ENCODE peak calls at places on chromosomes 7 and 10, in five cellular contexts. K, P, D, X and B are unnamed samples.

GRCh38 chr7:137731436-137731835 is 115.3 kb downstream of the DGKI start:
- DNase-seq in P (no peak), X (no peak), D (no peak), K (no peak), B (no peak)

GRCh38 chr7:134920026-134920758 is 66.1 kb upstream of the AGBL3 start:
- DNase-seq in P (peak), K (no peak), X (no peak), D (no peak), B (peak)

GRCh38 chr10:17781856-17782255 is 27.3 kb upstream of the MRC1 start:
- DNase-seq in K (no peak), P (no peak), D (no peak), X (no peak), B (no peak)

GRCh38 chr10:34228066-34228465 is 587.0 kb downstream of the PARD3 start:
- DNase-seq in K (no peak), X (no peak), P (no peak), D (peak), B (no peak)

GRCh38 chr7:93717217-93717900 is 142.8 kb upstream of the CALCR start:
- DNase-seq in K (no peak), P (no peak), D (no peak), X (no peak), B (peak)

GRCh38 chr10:132666733-132667612 is 119.0 kb downstream of the NKX6-2 start:
- DNase-seq in K (no peak), X (no peak), D (no peak), P (no peak), B (peak)

GRCh38 chr10:103852856-103853255 is 2.5 kb downstream of the SH3PXD2A start:
- DNase-seq in P (no peak), K (no peak), X (no peak), D (no peak), B (peak)

GRCh38 chr7:111390000-111390399 is 172.3 kb downstream of the IMMP2L start:
- DNase-seq in D (peak), P (no peak), X (no peak), K (no peak), B (no peak)

GRCh38 chr7:51847461-51848134 is 531.0 kb upstream of the COBL start:
- DNase-seq in P (no peak), X (no peak), K (no peak), D (no peak), B (no peak)

GRCh38 chr10:26682926-26683325 is 14.6 kb upstream of the PDSS1 start:
- DNase-seq in X (no peak), D (no peak), K (no peak), P (no peak), B (no peak)

GRCh38 chr10:34966440-34966839 is 123.7 kb downstream of the CUL2 start:
- DNase-seq in K (no peak), D (no peak), P (no peak), X (no peak), B (peak)

GRCh38 chr10:93080350-93081046 is 6.8 kb downstream of the CYP26A1 start:
- DNase-seq in X (peak), K (peak), D (no peak), P (no peak), B (peak)

GRCh38 chr10:16440396-16441105 is 3.7 kb downstream of the PTER start:
- DNase-seq in D (peak), P (no peak), K (no peak), X (no peak), B (peak)

GRCh38 chr10:100847440-100847839 is 65.3 kb upstream of the SLF2 start:
- DNase-seq in P (no peak), X (no peak), K (no peak), D (no peak), B (peak)

GRCh38 chr7:47232751-47233412 is 349.0 kb downstream of the TNS3 start:
- DNase-seq in K (no peak), P (no peak), X (no peak), D (no peak), B (peak)

GRCh38 chr7:96093435-96093834 is 228.5 kb downstream of the SLC25A13 start:
- DNase-seq in D (no peak), K (no peak), P (peak), X (no peak), B (peak)

GRCh38 chr7:98110249-98111022 is 3.8 kb downstream of the LMTK2 start:
- DNase-seq in P (no peak), D (peak), K (no peak), X (no peak), B (peak)

GRCh38 chr7:120966961-120967360 is 16.4 kb downstream of the ING3 start:
- DNase-seq in K (no peak), D (peak), X (no peak), P (no peak), B (no peak)

GRCh38 chr7:123643495-123644428 is 11.9 kb upstream of the LMOD2 start:
- DNase-seq in X (no peak), P (no peak), D (peak), K (no peak), B (peak)

GRCh38 chr7:12851142-12851541 is 163.7 kb downstream of the ARL4A start:
- DNase-seq in K (no peak), X (no peak), P (no peak), D (no peak), B (no peak)

GRCh38 chr7:30450983-30451497 is 27.5 kb downstream of the NOD1 start:
- DNase-seq in X (no peak), P (no peak), K (no peak), D (no peak), B (no peak)

GRCh38 chr7:105940111-105940510 is 23.0 kb upstream of the CDHR3 start:
- DNase-seq in K (no peak), D (peak), X (no peak), P (no peak), B (no peak)

GRCh38 chr10:13978844-13979227 is 351.9 kb downstream of the FRMD4A start:
- DNase-seq in K (no peak), P (no peak), D (no peak), X (no peak), B (no peak)

GRCh38 chr7:56175784-56176183 is 59.6 kb upstream of the NUPR2 start:
- DNase-seq in K (no peak), P (no peak), D (no peak), X (no peak), B (no peak)

GRCh38 chr7:55895021-55895420 is 7.8 kb downstream of the ZNF713 start:
- DNase-seq in K (no peak), P (no peak), X (no peak), D (no peak), B (no peak)

GRCh38 chr7:81956520-81956919 is 186.7 kb upstream of the HGF start:
- DNase-seq in P (no peak), D (peak), K (peak), X (no peak), B (peak)

GRCh38 chr7:130273081-130273699 is 6.5 kb downstream of the CPA2 start:
- DNase-seq in P (no peak), D (peak), K (peak), X (no peak), B (peak)

GRCh38 chr10:93073539-93074136 is at the start of gene CYP26A1:
- DNase-seq in P (no peak), X (peak), D (peak), K (peak), B (no peak)

GRCh38 chr10:111875760-111876159 is 307.8 kb downstream of the GPAM start:
- DNase-seq in D (no peak), X (no peak), K (no peak), P (no peak), B (no peak)

GRCh38 chr7:41297167-41297566 is 405.7 kb downstream of the INHBA start:
- DNase-seq in K (no peak), P (no peak), D (no peak), X (no peak), B (no peak)

GRCh38 chr7:30846378-30846777 is 65.3 kb upstream of the AQP1 start:
- DNase-seq in D (no peak), P (no peak), K (peak), X (no peak), B (no peak)

GRCh38 chr10:131810805-131811137 is 90.0 kb upstream of the PPP2R2D start:
- DNase-seq in P (no peak), D (no peak), X (no peak), K (no peak), B (no peak)

GRCh38 chr7:29464693-29465092 is 98.9 kb upstream of the PRR15 start:
- DNase-seq in K (no peak), D (no peak), P (no peak), X (no peak), B (no peak)

GRCh38 chr10:68202965-68203358 is 29.0 kb downstream of the ATOH7 start:
- DNase-seq in X (no peak), D (no peak), P (peak), K (no peak), B (peak)

GRCh38 chr7:28986723-28987122 is 28.6 kb upstream of the TRIL start:
- DNase-seq in P (no peak), X (no peak), K (no peak), D (no peak), B (peak)

GRCh38 chr7:142880886-142881505 is 4.5 kb downstream of the TRPV6 start:
- DNase-seq in K (peak), P (no peak), X (peak), D (peak), B (peak)

GRCh38 chr10:131980757-131981428 is 830 bp downstream of the BNIP3 start:
- DNase-seq in P (no peak), X (no peak), K (peak), D (peak), B (no peak)